ENCODE peak calls at places on chromosomes 3 and 15, in four cellular contexts. One of them, this sample, is unnamed.

GRCh38 chr3:14371573-14372474 is 30.6 kb upstream of the SLC6A6 start:
- DNase-seq in mesothelial cell of epicardium: no peak
- DNase-seq in glutamatergic neuron: no peak
- DNase-seq in endothelial cell: no peak
- DNase-seq in this sample: no peak

GRCh38 chr3:47416041-47416440 is 35.2 kb downstream of the PTPN23 start:
- DNase-seq in glutamatergic neuron: peak
- DNase-seq in mesothelial cell of epicardium: no peak
- DNase-seq in endothelial cell: no peak
- DNase-seq in this sample: no peak

GRCh38 chr3:170961616-170962400 is 53.4 kb upstream of the EIF5A2 start:
- DNase-seq in endothelial cell: peak
- DNase-seq in glutamatergic neuron: no peak
- DNase-seq in mesothelial cell of epicardium: no peak
- DNase-seq in this sample: no peak

GRCh38 chr3:2377281-2377680 is 278.6 kb downstream of the CNTN4 start:
- DNase-seq in endothelial cell: no peak
- DNase-seq in glutamatergic neuron: no peak
- DNase-seq in mesothelial cell of epicardium: no peak
- DNase-seq in this sample: no peak

GRCh38 chr3:172680684-172681083 is 30.2 kb downstream of the NCEH1 start:
- DNase-seq in mesothelial cell of epicardium: no peak
- DNase-seq in glutamatergic neuron: no peak
- DNase-seq in endothelial cell: no peak
- DNase-seq in this sample: no peak

GRCh38 chr3:197266331-197266730 is 32.1 kb downstream of the DLG1 start:
- DNase-seq in endothelial cell: no peak
- DNase-seq in glutamatergic neuron: no peak
- DNase-seq in mesothelial cell of epicardium: no peak
- DNase-seq in this sample: no peak

GRCh38 chr3:14728113-14728512 is 53.2 kb downstream of the C3orf20 start:
- DNase-seq in glutamatergic neuron: no peak
- DNase-seq in endothelial cell: no peak
- DNase-seq in mesothelial cell of epicardium: no peak
- DNase-seq in this sample: no peak

GRCh38 chr15:63531586-63531985 is 27.2 kb downstream of the USP3 start:
- DNase-seq in endothelial cell: no peak
- DNase-seq in mesothelial cell of epicardium: no peak
- DNase-seq in glutamatergic neuron: no peak
- DNase-seq in this sample: no peak

GRCh38 chr3:41301548-41301947 is 102.2 kb downstream of the CTNNB1 start:
- DNase-seq in glutamatergic neuron: no peak
- DNase-seq in mesothelial cell of epicardium: no peak
- DNase-seq in endothelial cell: no peak
- DNase-seq in this sample: no peak

GRCh38 chr15:65184305-65184943 is 718 bp downstream of the CLPX start:
- DNase-seq in glutamatergic neuron: peak
- DNase-seq in endothelial cell: peak
- DNase-seq in mesothelial cell of epicardium: peak
- DNase-seq in this sample: peak

GRCh38 chr3:193677734-193678133 is 84.7 kb downstream of the OPA1 start:
- DNase-seq in endothelial cell: no peak
- DNase-seq in mesothelial cell of epicardium: no peak
- DNase-seq in glutamatergic neuron: no peak
- DNase-seq in this sample: no peak

GRCh38 chr3:194950906-194951628 is 265.4 kb downstream of the FAM43A start:
- DNase-seq in endothelial cell: no peak
- DNase-seq in mesothelial cell of epicardium: no peak
- DNase-seq in glutamatergic neuron: no peak
- DNase-seq in this sample: no peak

GRCh38 chr3:4994823-4995499 is 15.7 kb downstream of the BHLHE40 start:
- DNase-seq in glutamatergic neuron: no peak
- DNase-seq in endothelial cell: no peak
- DNase-seq in mesothelial cell of epicardium: no peak
- DNase-seq in this sample: peak

GRCh38 chr3:196246612-196247308 is 30.4 kb downstream of the SLC51A start:
- DNase-seq in endothelial cell: no peak
- DNase-seq in glutamatergic neuron: no peak
- DNase-seq in mesothelial cell of epicardium: no peak
- DNase-seq in this sample: no peak

GRCh38 chr15:60328852-60329443 is 68.8 kb downstream of the ANXA2 start:
- DNase-seq in endothelial cell: peak
- DNase-seq in mesothelial cell of epicardium: no peak
- DNase-seq in glutamatergic neuron: peak
- DNase-seq in this sample: peak

GRCh38 chr3:70736009-70736408 is 423.6 kb upstream of the MDFIC2 start:
- DNase-seq in mesothelial cell of epicardium: no peak
- DNase-seq in endothelial cell: no peak
- DNase-seq in glutamatergic neuron: no peak
- DNase-seq in this sample: no peak

GRCh38 chr15:81962438-81962837 is 83.4 kb downstream of the MEX3B start:
- DNase-seq in endothelial cell: no peak
- DNase-seq in mesothelial cell of epicardium: no peak
- DNase-seq in glutamatergic neuron: no peak
- DNase-seq in this sample: no peak

GRCh38 chr15:38650936-38651327 is 86.3 kb upstream of the RASGRP1 start:
- DNase-seq in glutamatergic neuron: no peak
- DNase-seq in mesothelial cell of epicardium: no peak
- DNase-seq in endothelial cell: no peak
- DNase-seq in this sample: no peak

GRCh38 chr15:38651328-38652038 is 86.9 kb upstream of the RASGRP1 start:
- DNase-seq in glutamatergic neuron: no peak
- DNase-seq in mesothelial cell of epicardium: no peak
- DNase-seq in endothelial cell: no peak
- DNase-seq in this sample: no peak

GRCh38 chr15:38652183-38652794 is 87.7 kb upstream of the RASGRP1 start:
- DNase-seq in mesothelial cell of epicardium: no peak
- DNase-seq in glutamatergic neuron: no peak
- DNase-seq in endothelial cell: no peak
- DNase-seq in this sample: no peak

GRCh38 chr15:38650384-38650783 is 85.8 kb upstream of the RASGRP1 start:
- DNase-seq in endothelial cell: no peak
- DNase-seq in glutamatergic neuron: no peak
- DNase-seq in mesothelial cell of epicardium: no peak
- DNase-seq in this sample: no peak

DNA sequence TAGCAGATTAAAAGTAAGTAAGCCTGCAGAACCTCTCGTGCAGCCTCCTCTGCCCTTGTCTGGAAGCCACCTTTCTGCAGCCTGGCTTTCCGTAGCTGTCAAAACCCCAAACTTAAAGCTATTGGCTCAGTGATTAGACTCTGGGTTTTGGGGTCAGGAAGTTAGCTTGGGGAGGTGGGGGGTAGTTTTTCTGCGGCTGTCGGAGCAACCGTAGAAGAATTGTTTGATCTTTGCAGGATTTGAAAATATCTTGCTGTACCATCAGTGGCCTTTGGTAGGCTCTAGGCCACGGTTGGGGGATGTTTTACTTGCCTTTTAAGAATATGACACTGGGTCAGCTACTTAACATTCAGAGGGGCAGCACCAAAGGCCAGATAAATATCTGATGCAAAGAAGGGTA is 88.4 kb upstream of the RASGRP1 start:
- DNase-seq in glutamatergic neuron: no peak
- DNase-seq in mesothelial cell of epicardium: no peak
- DNase-seq in endothelial cell: no peak
- DNase-seq in this sample: no peak
- TF ChIP-seq CTCF in glutamatergic neuron: no peak
- TF ChIP-seq CTCF in mesothelial cell of epicardium: no peak
- TF ChIP-seq CTCF in endothelial cell: no peak
- TF ChIP-seq CTCF in this sample: no peak

DNA sequence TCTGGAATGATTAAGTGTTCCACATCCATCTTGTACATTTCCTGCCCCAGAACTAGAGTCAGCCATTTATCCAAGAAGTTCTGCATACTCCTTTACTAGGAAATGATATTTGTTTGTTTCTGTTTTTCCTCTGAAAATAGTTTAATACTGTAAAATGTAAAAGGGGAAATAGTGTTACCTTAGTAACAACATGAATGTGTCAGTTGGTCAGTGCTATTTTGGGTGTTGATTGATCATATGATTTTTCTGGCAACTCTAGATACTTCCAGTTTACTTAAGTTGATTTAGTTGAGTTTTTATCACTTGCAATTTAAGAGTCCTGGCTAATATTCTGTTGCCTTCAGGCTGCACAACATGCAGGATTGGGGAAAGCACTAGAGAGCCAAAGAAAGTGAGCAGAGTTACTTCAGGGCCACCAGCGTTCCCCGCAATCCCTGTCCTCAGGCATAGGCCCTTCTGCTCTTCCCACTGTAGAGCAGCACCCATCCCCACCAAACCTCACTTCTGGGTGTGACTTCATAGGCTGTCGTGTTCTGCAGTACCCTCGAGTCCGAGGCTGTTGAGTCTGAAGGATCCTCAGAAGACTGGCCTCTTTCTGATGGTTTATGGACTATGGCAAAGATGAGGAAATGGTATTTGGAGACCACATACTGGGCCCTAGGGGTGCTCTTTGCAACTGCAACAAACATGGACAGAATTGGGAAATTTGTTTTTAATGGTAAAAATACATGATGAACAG is 69.0 kb downstream of the CHD2 start:
- DNase-seq in glutamatergic neuron: no peak
- DNase-seq in mesothelial cell of epicardium: no peak
- DNase-seq in endothelial cell: no peak
- DNase-seq in this sample: no peak
- TF ChIP-seq CTCF in glutamatergic neuron: no peak
- TF ChIP-seq CTCF in mesothelial cell of epicardium: no peak
- TF ChIP-seq CTCF in endothelial cell: peak
- TF ChIP-seq CTCF in this sample: no peak

DNA sequence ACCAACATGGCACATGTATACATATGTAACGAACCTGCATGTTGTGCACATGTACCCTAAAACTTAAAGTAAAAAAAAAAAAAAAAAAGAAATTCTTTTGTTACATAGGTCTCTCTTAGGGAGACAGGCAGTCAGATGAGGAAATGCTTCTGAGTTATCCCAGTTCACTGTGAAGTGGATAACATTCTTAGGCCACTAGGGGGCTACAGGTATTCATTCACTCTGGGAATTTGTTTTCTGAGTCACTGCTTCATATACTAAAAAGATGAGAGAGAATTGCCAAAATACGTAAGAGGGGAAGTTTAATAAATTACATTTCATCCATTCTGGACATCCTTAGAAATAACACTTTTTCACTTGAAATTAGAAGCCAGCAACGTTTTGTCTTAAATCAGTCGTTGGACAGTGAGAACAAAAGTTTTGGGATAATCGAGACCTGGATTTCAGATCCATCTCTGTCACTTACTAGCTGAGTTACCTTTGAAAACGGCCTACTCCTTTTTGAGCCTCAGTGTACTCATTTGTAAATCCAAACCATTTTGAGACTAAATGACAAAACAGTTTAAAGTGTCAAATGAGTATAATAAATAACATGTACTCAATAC is 738.4 kb upstream of the ALCAM start:
- DNase-seq in mesothelial cell of epicardium: no peak
- DNase-seq in endothelial cell: no peak
- DNase-seq in glutamatergic neuron: no peak
- DNase-seq in this sample: no peak
- TF ChIP-seq CTCF in mesothelial cell of epicardium: peak
- TF ChIP-seq CTCF in endothelial cell: peak
- TF ChIP-seq CTCF in glutamatergic neuron: peak
- TF ChIP-seq CTCF in this sample: peak

DNA sequence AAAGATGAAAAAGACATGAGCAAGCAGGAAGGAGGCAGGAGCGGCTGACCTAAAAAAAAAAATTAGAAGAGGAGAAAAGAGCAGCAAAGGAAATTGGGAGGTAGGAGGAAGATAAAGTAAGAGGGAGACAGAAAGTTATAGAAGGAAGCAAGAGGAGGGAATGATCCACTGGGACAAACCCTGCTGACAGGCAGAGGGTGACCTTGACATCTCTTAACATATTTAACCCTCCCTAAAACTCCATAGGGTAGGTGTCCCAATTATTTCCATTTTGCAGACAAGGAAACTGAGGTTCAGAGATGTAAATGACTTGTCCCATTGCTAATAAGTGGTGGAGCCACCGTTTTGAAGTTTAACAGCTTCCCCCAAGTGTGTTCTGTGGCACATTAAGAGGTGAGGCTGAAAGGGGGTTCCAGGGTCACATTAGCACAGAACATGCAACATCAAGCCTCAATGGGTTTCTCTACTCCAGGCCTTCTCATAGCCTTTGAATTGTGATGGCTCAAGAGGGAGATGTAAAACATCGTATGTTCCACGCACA is 37.4 kb upstream of the PRICKLE2 start:
- DNase-seq in endothelial cell: no peak
- DNase-seq in glutamatergic neuron: no peak
- DNase-seq in mesothelial cell of epicardium: no peak
- DNase-seq in this sample: no peak
- TF ChIP-seq CTCF in endothelial cell: no peak
- TF ChIP-seq CTCF in glutamatergic neuron: no peak
- TF ChIP-seq CTCF in mesothelial cell of epicardium: no peak
- TF ChIP-seq CTCF in this sample: no peak

GRCh38 chr15:98792117-98792516 is 143.8 kb downstream of the IGF1R start:
- DNase-seq in mesothelial cell of epicardium: no peak
- DNase-seq in glutamatergic neuron: no peak
- DNase-seq in endothelial cell: no peak
- DNase-seq in this sample: no peak

GRCh38 chr15:98794211-98794610 is 145.9 kb downstream of the IGF1R start:
- DNase-seq in glutamatergic neuron: no peak
- DNase-seq in mesothelial cell of epicardium: no peak
- DNase-seq in endothelial cell: no peak
- DNase-seq in this sample: no peak

GRCh38 chr15:98795980-98796379 is 147.6 kb downstream of the IGF1R start:
- DNase-seq in endothelial cell: no peak
- DNase-seq in mesothelial cell of epicardium: no peak
- DNase-seq in glutamatergic neuron: peak
- DNase-seq in this sample: no peak

GRCh38 chr15:98796685-98797084 is 148.3 kb downstream of the IGF1R start:
- DNase-seq in glutamatergic neuron: no peak
- DNase-seq in mesothelial cell of epicardium: no peak
- DNase-seq in endothelial cell: no peak
- DNase-seq in this sample: no peak

DNA sequence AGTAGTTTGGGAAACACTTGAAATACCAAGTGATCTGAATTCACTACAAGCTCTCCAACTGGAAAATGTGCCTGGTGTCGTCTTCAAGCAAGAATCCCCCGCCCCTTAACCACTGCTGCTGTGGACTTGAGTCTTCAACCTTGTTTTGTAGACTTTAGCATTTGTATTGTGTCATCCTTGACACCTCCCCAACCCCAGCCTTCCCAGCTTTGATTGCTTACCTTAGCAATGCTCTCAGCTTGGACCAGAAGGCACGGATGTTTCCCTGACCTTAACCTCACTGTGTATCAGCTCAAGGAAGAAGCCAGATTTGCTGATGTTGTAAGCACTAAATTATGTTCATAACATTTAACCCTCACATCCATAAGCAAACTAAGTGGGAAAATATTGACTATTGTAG is 146.4 kb downstream of the IGF1R start:
- DNase-seq in glutamatergic neuron: no peak
- DNase-seq in mesothelial cell of epicardium: no peak
- DNase-seq in endothelial cell: no peak
- DNase-seq in this sample: no peak
- TF ChIP-seq CTCF in glutamatergic neuron: no peak
- TF ChIP-seq CTCF in mesothelial cell of epicardium: no peak
- TF ChIP-seq CTCF in endothelial cell: no peak
- TF ChIP-seq CTCF in this sample: no peak